ENCODE peak calls at places on chromosomes 5 and 9, in four cellular contexts. One of them, this sample, is unnamed.

GRCh38 chr5:132489871-132490483 is 596 bp downstream of the IRF1 start:
- DNase-seq in H7: peak
- DNase-seq in KBM-7: no peak
- DNase-seq in activated CD4-positive, alpha-beta T cell treated with anti-CD3 and anti-CD28 coated beads for 4 hours: peak
- DNase-seq in this sample: no peak

GRCh38 chr5:117220730-117221129 is 646.1 kb upstream of the SEMA6A start:
- DNase-seq in H7: no peak
- DNase-seq in activated CD4-positive, alpha-beta T cell treated with anti-CD3 and anti-CD28 coated beads for 4 hours: no peak
- DNase-seq in KBM-7: no peak
- DNase-seq in this sample: no peak

GRCh38 chr9:16329699-16330113 is 540.8 kb downstream of the BNC2 start:
- DNase-seq in activated CD4-positive, alpha-beta T cell treated with anti-CD3 and anti-CD28 coated beads for 4 hours: no peak
- DNase-seq in KBM-7: no peak
- DNase-seq in H7: no peak
- DNase-seq in this sample: no peak

GRCh38 chr5:156475182-156475830 is 148.3 kb downstream of the SGCD start:
- DNase-seq in H7: no peak
- DNase-seq in activated CD4-positive, alpha-beta T cell treated with anti-CD3 and anti-CD28 coated beads for 4 hours: no peak
- DNase-seq in KBM-7: no peak
- DNase-seq in this sample: no peak

GRCh38 chr5:1152156-1152555 is 40.3 kb upstream of the SLC12A7 start:
- DNase-seq in H7: no peak
- DNase-seq in activated CD4-positive, alpha-beta T cell treated with anti-CD3 and anti-CD28 coated beads for 4 hours: no peak
- DNase-seq in KBM-7: no peak
- DNase-seq in this sample: no peak

GRCh38 chr5:1500411-1501091 is 23.2 kb downstream of the LPCAT1 start:
- DNase-seq in KBM-7: no peak
- DNase-seq in H7: no peak
- DNase-seq in activated CD4-positive, alpha-beta T cell treated with anti-CD3 and anti-CD28 coated beads for 4 hours: no peak
- DNase-seq in this sample: no peak

GRCh38 chr9:94140791-94141790 is 56.8 kb downstream of the PTPDC1 start:
- DNase-seq in KBM-7: no peak
- DNase-seq in H7: no peak
- DNase-seq in activated CD4-positive, alpha-beta T cell treated with anti-CD3 and anti-CD28 coated beads for 4 hours: no peak
- DNase-seq in this sample: no peak

GRCh38 chr9:136140046-136140445 is 21.4 kb upstream of the TMEM250 start:
- DNase-seq in activated CD4-positive, alpha-beta T cell treated with anti-CD3 and anti-CD28 coated beads for 4 hours: no peak
- DNase-seq in KBM-7: no peak
- DNase-seq in H7: no peak
- DNase-seq in this sample: peak

GRCh38 chr9:128192601-128193371 is 1.4 kb upstream of the CIZ1 start:
- DNase-seq in KBM-7: no peak
- DNase-seq in activated CD4-positive, alpha-beta T cell treated with anti-CD3 and anti-CD28 coated beads for 4 hours: no peak
- DNase-seq in H7: no peak
- DNase-seq in this sample: peak

GRCh38 chr9:5642170-5642569 is 13.3 kb downstream of the RIC1 start:
- DNase-seq in KBM-7: no peak
- DNase-seq in H7: no peak
- DNase-seq in activated CD4-positive, alpha-beta T cell treated with anti-CD3 and anti-CD28 coated beads for 4 hours: no peak
- DNase-seq in this sample: no peak

GRCh38 chr9:96619109-96619435 is 571 bp downstream of the CDC14B start:
- DNase-seq in KBM-7: peak
- DNase-seq in activated CD4-positive, alpha-beta T cell treated with anti-CD3 and anti-CD28 coated beads for 4 hours: no peak
- DNase-seq in H7: no peak
- DNase-seq in this sample: no peak

GRCh38 chr9:126499005-126499910 is 114.5 kb upstream of the LMX1B start:
- DNase-seq in activated CD4-positive, alpha-beta T cell treated with anti-CD3 and anti-CD28 coated beads for 4 hours: peak
- DNase-seq in KBM-7: peak
- DNase-seq in H7: peak
- DNase-seq in this sample: no peak

GRCh38 chr9:116870566-116870965 is 183.5 kb downstream of the TRIM32 start:
- DNase-seq in H7: peak
- DNase-seq in activated CD4-positive, alpha-beta T cell treated with anti-CD3 and anti-CD28 coated beads for 4 hours: no peak
- DNase-seq in KBM-7: no peak
- DNase-seq in this sample: peak

GRCh38 chr9:98931990-98932389 is 11.7 kb upstream of the COL15A1 start:
- DNase-seq in H7: no peak
- DNase-seq in activated CD4-positive, alpha-beta T cell treated with anti-CD3 and anti-CD28 coated beads for 4 hours: no peak
- DNase-seq in KBM-7: no peak
- DNase-seq in this sample: no peak

GRCh38 chr9:1429328-1429727 is 379.2 kb downstream of the DMRT2 start:
- DNase-seq in activated CD4-positive, alpha-beta T cell treated with anti-CD3 and anti-CD28 coated beads for 4 hours: no peak
- DNase-seq in H7: peak
- DNase-seq in KBM-7: no peak
- DNase-seq in this sample: peak

GRCh38 chr5:33549982-33550567 is 109.3 kb downstream of the TARS1 start:
- DNase-seq in activated CD4-positive, alpha-beta T cell treated with anti-CD3 and anti-CD28 coated beads for 4 hours: no peak
- DNase-seq in KBM-7: no peak
- DNase-seq in H7: no peak
- DNase-seq in this sample: no peak

GRCh38 chr5:179464631-179465030 is 85.7 kb upstream of the RUFY1 start:
- DNase-seq in H7: no peak
- DNase-seq in KBM-7: no peak
- DNase-seq in activated CD4-positive, alpha-beta T cell treated with anti-CD3 and anti-CD28 coated beads for 4 hours: no peak
- DNase-seq in this sample: no peak

GRCh38 chr5:90866333-90866732 is 307.7 kb downstream of the ADGRV1 start:
- DNase-seq in activated CD4-positive, alpha-beta T cell treated with anti-CD3 and anti-CD28 coated beads for 4 hours: no peak
- DNase-seq in KBM-7: peak
- DNase-seq in H7: peak
- DNase-seq in this sample: no peak

GRCh38 chr5:133293953-133294352 is 242.1 kb downstream of the HSPA4 start:
- DNase-seq in activated CD4-positive, alpha-beta T cell treated with anti-CD3 and anti-CD28 coated beads for 4 hours: no peak
- DNase-seq in KBM-7: no peak
- DNase-seq in H7: no peak
- DNase-seq in this sample: no peak

GRCh38 chr9:133527444-133527920 is 2.7 kb upstream of the MYMK start:
- DNase-seq in activated CD4-positive, alpha-beta T cell treated with anti-CD3 and anti-CD28 coated beads for 4 hours: no peak
- DNase-seq in H7: peak
- DNase-seq in KBM-7: no peak
- DNase-seq in this sample: no peak

GRCh38 chr9:71249729-71250317 is 128.4 kb upstream of the TRPM3 start:
- DNase-seq in activated CD4-positive, alpha-beta T cell treated with anti-CD3 and anti-CD28 coated beads for 4 hours: no peak
- DNase-seq in H7: peak
- DNase-seq in KBM-7: peak
- DNase-seq in this sample: no peak

GRCh38 chr9:126505697-126506346 is 107.9 kb upstream of the LMX1B start:
- DNase-seq in activated CD4-positive, alpha-beta T cell treated with anti-CD3 and anti-CD28 coated beads for 4 hours: no peak
- DNase-seq in H7: peak
- DNase-seq in KBM-7: no peak
- DNase-seq in this sample: no peak

GRCh38 chr9:38358390-38359296 is 33.9 kb upstream of the ALDH1B1 start:
- DNase-seq in H7: no peak
- DNase-seq in activated CD4-positive, alpha-beta T cell treated with anti-CD3 and anti-CD28 coated beads for 4 hours: no peak
- DNase-seq in KBM-7: no peak
- DNase-seq in this sample: no peak

GRCh38 chr5:168187599-168187998 is 103.8 kb upstream of the WWC1 start:
- DNase-seq in activated CD4-positive, alpha-beta T cell treated with anti-CD3 and anti-CD28 coated beads for 4 hours: no peak
- DNase-seq in KBM-7: no peak
- DNase-seq in H7: no peak
- DNase-seq in this sample: no peak

GRCh38 chr9:123368023-123368422 is 12.0 kb downstream of the CRB2 start:
- DNase-seq in KBM-7: no peak
- DNase-seq in activated CD4-positive, alpha-beta T cell treated with anti-CD3 and anti-CD28 coated beads for 4 hours: no peak
- DNase-seq in H7: peak
- DNase-seq in this sample: no peak

GRCh38 chr5:35247645-35248034 is 17.4 kb upstream of the PRLR start:
- DNase-seq in activated CD4-positive, alpha-beta T cell treated with anti-CD3 and anti-CD28 coated beads for 4 hours: no peak
- DNase-seq in KBM-7: no peak
- DNase-seq in H7: no peak
- DNase-seq in this sample: no peak

GRCh38 chr9:137688261-137688660 is 69.5 kb downstream of the EHMT1 start:
- DNase-seq in H7: peak
- DNase-seq in activated CD4-positive, alpha-beta T cell treated with anti-CD3 and anti-CD28 coated beads for 4 hours: no peak
- DNase-seq in KBM-7: no peak
- DNase-seq in this sample: no peak

GRCh38 chr5:178120661-178121357 is 7.5 kb downstream of the N4BP3 start:
- DNase-seq in KBM-7: peak
- DNase-seq in H7: peak
- DNase-seq in activated CD4-positive, alpha-beta T cell treated with anti-CD3 and anti-CD28 coated beads for 4 hours: peak
- DNase-seq in this sample: peak

GRCh38 chr9:136339173-136339957 is 12.0 kb downstream of the GPSM1 start:
- DNase-seq in H7: peak
- DNase-seq in activated CD4-positive, alpha-beta T cell treated with anti-CD3 and anti-CD28 coated beads for 4 hours: no peak
- DNase-seq in KBM-7: peak
- DNase-seq in this sample: no peak

GRCh38 chr9:28024616-28025147 is 451.4 kb upstream of the C9orf72 start:
- DNase-seq in KBM-7: no peak
- DNase-seq in activated CD4-positive, alpha-beta T cell treated with anti-CD3 and anti-CD28 coated beads for 4 hours: no peak
- DNase-seq in H7: no peak
- DNase-seq in this sample: no peak

GRCh38 chr9:87712801-87713277 is 13.1 kb upstream of the CTSL start:
- DNase-seq in H7: no peak
- DNase-seq in activated CD4-positive, alpha-beta T cell treated with anti-CD3 and anti-CD28 coated beads for 4 hours: no peak
- DNase-seq in KBM-7: no peak
- DNase-seq in this sample: no peak

GRCh38 chr5:168093200-168093930 is 198.1 kb upstream of the WWC1 start:
- DNase-seq in H7: no peak
- DNase-seq in activated CD4-positive, alpha-beta T cell treated with anti-CD3 and anti-CD28 coated beads for 4 hours: no peak
- DNase-seq in KBM-7: no peak
- DNase-seq in this sample: no peak

GRCh38 chr5:22391956-22392355 is 461.2 kb downstream of the CDH12 start:
- DNase-seq in H7: no peak
- DNase-seq in activated CD4-positive, alpha-beta T cell treated with anti-CD3 and anti-CD28 coated beads for 4 hours: no peak
- DNase-seq in KBM-7: no peak
- DNase-seq in this sample: no peak